ENCODE peak calls at places on chromosomes 6 and 20, in four cellular contexts. One of them, this sample, is unnamed.

GRCh38 chr20:45470262-45470931 is 844 bp downstream of the WFDC2 start:
- DNase-seq in pancreas: peak
- DNase-seq in astrocyte of the spinal cord: no peak
- DNase-seq in fibroblast of pulmonary artery: peak
- DNase-seq in this sample: no peak

GRCh38 chr6:74289881-74290280 is 593.9 kb downstream of the CD109 start:
- DNase-seq in pancreas: no peak
- DNase-seq in astrocyte of the spinal cord: peak
- DNase-seq in fibroblast of pulmonary artery: peak
- DNase-seq in this sample: peak

GRCh38 chr6:169959129-169960002 is 207.9 kb downstream of the ERMARD start:
- DNase-seq in pancreas: peak
- DNase-seq in astrocyte of the spinal cord: no peak
- DNase-seq in fibroblast of pulmonary artery: no peak
- DNase-seq in this sample: no peak

GRCh38 chr6:31799781-31800180 is 4.2 kb upstream of the VARS1 start:
- DNase-seq in pancreas: no peak
- DNase-seq in astrocyte of the spinal cord: no peak
- DNase-seq in fibroblast of pulmonary artery: no peak
- DNase-seq in this sample: no peak

GRCh38 chr6:138145402-138145801 is 16.3 kb upstream of the ARFGEF3 start:
- DNase-seq in pancreas: no peak
- DNase-seq in astrocyte of the spinal cord: no peak
- DNase-seq in fibroblast of pulmonary artery: no peak
- DNase-seq in this sample: no peak

GRCh38 chr6:187252-187840 is 104.9 kb upstream of the DUSP22 start:
- DNase-seq in pancreas: no peak
- DNase-seq in astrocyte of the spinal cord: no peak
- DNase-seq in fibroblast of pulmonary artery: no peak
- DNase-seq in this sample: no peak

GRCh38 chr6:39707962-39708683 is 17.1 kb downstream of the KIF6 start:
- DNase-seq in pancreas: no peak
- DNase-seq in astrocyte of the spinal cord: no peak
- DNase-seq in fibroblast of pulmonary artery: no peak
- DNase-seq in this sample: no peak

GRCh38 chr6:39421383-39422225 is 99.1 kb upstream of the KCNK16 start:
- DNase-seq in pancreas: no peak
- DNase-seq in astrocyte of the spinal cord: no peak
- DNase-seq in fibroblast of pulmonary artery: peak
- DNase-seq in this sample: no peak

GRCh38 chr6:40917603-40918002 is 121.4 kb downstream of the UNC5CL start:
- DNase-seq in pancreas: no peak
- DNase-seq in astrocyte of the spinal cord: no peak
- DNase-seq in fibroblast of pulmonary artery: no peak
- DNase-seq in this sample: no peak

GRCh38 chr20:36034875-36035274 is 66.5 kb downstream of the CNBD2 start:
- DNase-seq in pancreas: no peak
- DNase-seq in astrocyte of the spinal cord: no peak
- DNase-seq in fibroblast of pulmonary artery: no peak
- DNase-seq in this sample: no peak

GRCh38 chr20:36031806-36032205 is 63.4 kb downstream of the CNBD2 start:
- DNase-seq in pancreas: no peak
- DNase-seq in astrocyte of the spinal cord: no peak
- DNase-seq in fibroblast of pulmonary artery: no peak
- DNase-seq in this sample: no peak

GRCh38 chr20:36040571-36040970 is 72.2 kb downstream of the CNBD2 start:
- DNase-seq in pancreas: no peak
- DNase-seq in astrocyte of the spinal cord: no peak
- DNase-seq in fibroblast of pulmonary artery: no peak
- DNase-seq in this sample: no peak

GRCh38 chr20:36035720-36036119 is 67.3 kb downstream of the CNBD2 start:
- DNase-seq in pancreas: no peak
- DNase-seq in astrocyte of the spinal cord: no peak
- DNase-seq in fibroblast of pulmonary artery: no peak
- DNase-seq in this sample: no peak

DNA sequence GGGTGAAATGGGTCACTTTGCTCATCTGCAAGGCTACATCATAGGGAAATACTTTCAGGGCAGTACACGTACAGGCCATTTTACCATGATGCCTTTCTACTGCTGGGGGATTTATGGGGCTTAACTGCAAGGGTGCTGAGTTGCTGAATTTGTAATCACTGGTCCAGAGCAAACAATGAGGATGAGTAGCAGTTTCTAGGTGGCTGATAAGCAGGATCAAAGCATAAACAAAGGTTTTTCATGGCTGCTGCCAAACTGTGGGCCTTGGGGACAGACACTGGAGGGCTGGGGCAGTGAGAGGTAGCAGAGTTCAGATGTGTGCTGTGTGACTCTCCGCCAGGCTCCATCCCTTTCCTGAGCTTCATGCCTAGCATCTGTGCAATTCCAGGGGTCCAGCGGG is 68.3 kb downstream of the CNBD2 start:
- DNase-seq in pancreas: no peak
- DNase-seq in astrocyte of the spinal cord: no peak
- DNase-seq in fibroblast of pulmonary artery: no peak
- DNase-seq in this sample: no peak
- H3K4me3 ChIP-seq in pancreas: no peak
- H3K4me3 ChIP-seq in astrocyte of the spinal cord: no peak
- H3K4me3 ChIP-seq in fibroblast of pulmonary artery: no peak
- H3K4me3 ChIP-seq in this sample: no peak

GRCh38 chr6:34143196-34143883 is 2.5 kb downstream of the GRM4 start:
- DNase-seq in pancreas: no peak
- DNase-seq in astrocyte of the spinal cord: no peak
- DNase-seq in fibroblast of pulmonary artery: no peak
- DNase-seq in this sample: no peak
- H3K4me3 ChIP-seq in pancreas: no peak
- H3K4me3 ChIP-seq in astrocyte of the spinal cord: no peak
- H3K4me3 ChIP-seq in fibroblast of pulmonary artery: no peak
- H3K4me3 ChIP-seq in this sample: peak

GRCh38 chr6:37566209-37566859 is 66.6 kb upstream of the CCDC167 start:
- DNase-seq in pancreas: peak
- DNase-seq in astrocyte of the spinal cord: peak
- DNase-seq in fibroblast of pulmonary artery: peak
- DNase-seq in this sample: no peak
- H3K4me3 ChIP-seq in pancreas: no peak
- H3K4me3 ChIP-seq in astrocyte of the spinal cord: peak
- H3K4me3 ChIP-seq in fibroblast of pulmonary artery: peak
- H3K4me3 ChIP-seq in this sample: peak

DNA sequence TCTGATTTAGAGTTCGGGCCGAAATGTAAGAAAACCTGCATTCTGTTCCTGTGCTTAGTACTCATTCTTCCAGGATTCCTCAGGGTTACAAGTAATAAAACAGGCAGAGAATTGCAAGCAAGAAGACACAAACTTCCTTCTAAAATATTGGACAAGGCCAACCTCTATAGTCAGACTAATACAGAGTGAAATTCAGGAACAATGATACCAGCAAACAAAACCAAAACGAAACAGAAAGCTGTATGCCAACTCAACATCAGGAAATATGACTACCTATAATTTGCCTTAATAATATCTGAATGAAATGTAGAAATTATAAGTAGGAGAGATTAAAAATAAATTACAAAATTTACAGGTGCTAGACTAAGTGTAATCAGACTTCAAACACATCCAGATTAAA is 238.8 kb downstream of the HIVEP2 start:
- DNase-seq in pancreas: no peak
- DNase-seq in astrocyte of the spinal cord: no peak
- DNase-seq in fibroblast of pulmonary artery: no peak
- DNase-seq in this sample: no peak
- H3K4me3 ChIP-seq in pancreas: no peak
- H3K4me3 ChIP-seq in astrocyte of the spinal cord: no peak
- H3K4me3 ChIP-seq in fibroblast of pulmonary artery: no peak
- H3K4me3 ChIP-seq in this sample: no peak

GRCh38 chr6:148507774-148508173 is 165.1 kb downstream of the SASH1 start:
- DNase-seq in pancreas: no peak
- DNase-seq in astrocyte of the spinal cord: peak
- DNase-seq in fibroblast of pulmonary artery: peak
- DNase-seq in this sample: no peak
- H3K4me3 ChIP-seq in pancreas: no peak
- H3K4me3 ChIP-seq in astrocyte of the spinal cord: no peak
- H3K4me3 ChIP-seq in fibroblast of pulmonary artery: no peak
- H3K4me3 ChIP-seq in this sample: peak

DNA sequence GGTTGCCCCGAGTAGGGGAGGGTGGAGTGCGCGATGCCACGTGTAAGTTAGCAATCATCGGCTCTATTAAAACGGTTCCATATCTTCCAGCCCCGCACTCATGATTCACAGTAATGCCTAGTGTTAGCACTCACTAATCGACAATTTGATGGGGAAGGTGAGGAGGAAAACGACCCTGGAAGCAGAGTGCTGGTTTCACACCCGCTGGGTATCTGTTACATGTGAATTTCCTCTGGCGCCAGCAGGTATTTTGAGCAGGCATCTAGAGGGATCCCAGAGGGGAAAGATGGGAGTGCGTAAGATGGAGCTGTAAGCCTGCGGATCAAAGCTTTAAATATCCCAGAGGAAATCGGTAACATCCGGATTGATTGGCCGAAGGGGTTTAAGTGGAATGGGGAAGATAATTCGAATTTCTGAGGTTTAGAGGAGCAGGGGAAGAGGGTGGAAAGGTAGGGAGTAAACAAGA is 34.7 kb upstream of the TCF21 start:
- DNase-seq in pancreas: no peak
- DNase-seq in astrocyte of the spinal cord: no peak
- DNase-seq in fibroblast of pulmonary artery: no peak
- DNase-seq in this sample: no peak
- H3K4me3 ChIP-seq in pancreas: no peak
- H3K4me3 ChIP-seq in astrocyte of the spinal cord: peak
- H3K4me3 ChIP-seq in fibroblast of pulmonary artery: peak
- H3K4me3 ChIP-seq in this sample: peak

This sample was measured in skeletal muscle cell.